ENCODE peak calls at places on chromosomes 12 and 14, in five cellular contexts. E, Q, C, T and R are unnamed samples.

GRCh38 chr14:54219281-54220121 is 177.3 kb upstream of the CDKN3 start:
- DNase-seq in E (no peak), Q (no peak), C (no peak), T (no peak), R (no peak)

GRCh38 chr14:52862652-52863338 is 71.4 kb upstream of the GNPNAT1 start:
- DNase-seq in E (peak; percentile 91), Q (no peak), C (no peak), T (peak; percentile 57), R (peak; percentile 60)

GRCh38 chr12:115433014-115433634 is 749.1 kb upstream of the TBX3 start:
- DNase-seq in E (no peak), Q (no peak), C (no peak), T (peak; percentile 14), R (no peak)

GRCh38 chr12:23083267-23083666 is 458.3 kb downstream of the ETNK1 start:
- DNase-seq in E (peak; percentile 27), Q (no peak), C (no peak), T (peak; percentile 95), R (peak; percentile 97)

GRCh38 chr12:54719691-54720090 is 71.5 kb upstream of the DCD start:
- DNase-seq in E (no peak), Q (no peak), C (no peak), T (no peak), R (no peak)

GRCh38 chr14:31128601-31129526 is 78.7 kb downstream of the HECTD1 start:
- DNase-seq in E (no peak), Q (no peak), C (no peak), T (no peak), R (no peak)

GRCh38 chr12:115988193-115988592 is 289.3 kb downstream of the MED13L start:
- DNase-seq in E (no peak), Q (no peak), C (no peak), T (no peak), R (no peak)

GRCh38 chr12:13293086-13293485 is 96.6 kb downstream of the EMP1 start:
- DNase-seq in E (no peak), Q (no peak), C (no peak), T (no peak), R (no peak)

GRCh38 chr14:92473947-92474535 is 39.5 kb upstream of the RIN3 start:
- DNase-seq in E (no peak), Q (no peak), C (no peak), T (peak; percentile 16), R (no peak)

GRCh38 chr14:90678846-90679362 is 137.3 kb downstream of the TTC7B start:
- DNase-seq in E (no peak), Q (no peak), C (no peak), T (peak; percentile 60), R (no peak)

GRCh38 chr14:74441113-74441512 is 15.1 kb upstream of the SYNDIG1L start:
- DNase-seq in E (no peak), Q (no peak), C (no peak), T (no peak), R (no peak)

GRCh38 chr14:74438351-74438915 is 12.4 kb upstream of the SYNDIG1L start:
- DNase-seq in E (peak; percentile 9), Q (no peak), C (no peak), T (no peak), R (no peak)

GRCh38 chr14:74444866-74445265 is 18.9 kb upstream of the SYNDIG1L start:
- DNase-seq in E (no peak), Q (no peak), C (no peak), T (peak; percentile 24), R (no peak)

GRCh38 chr14:74437654-74438053 is 11.6 kb upstream of the SYNDIG1L start:
- DNase-seq in E (no peak), Q (no peak), C (no peak), T (no peak), R (no peak)

DNA sequence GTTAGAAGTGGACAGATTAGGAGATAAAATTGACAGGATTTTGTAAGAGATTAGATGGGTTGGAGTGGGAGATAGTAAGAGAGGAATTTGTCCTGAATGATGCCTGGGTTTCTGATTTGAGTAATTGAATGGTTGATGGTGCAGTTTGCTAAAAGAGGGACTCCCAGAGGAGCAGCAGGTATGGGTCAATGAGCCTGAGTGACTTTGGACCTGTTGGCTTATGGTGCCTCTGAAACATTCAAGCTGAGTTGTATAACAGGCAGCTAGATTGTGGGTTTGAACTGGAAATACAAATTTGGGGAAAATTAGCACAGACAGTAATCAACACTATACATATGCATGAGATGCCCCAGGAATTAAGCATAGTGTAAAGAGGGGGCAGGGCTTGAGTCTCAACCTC is 16.7 kb upstream of the SYNDIG1L start:
- DNase-seq in E (no peak), Q (no peak), C (no peak), T (no peak), R (no peak)
- H3K4me3 ChIP-seq in E (no peak overlapping the region), Q (no peak overlapping the region), C (no peak overlapping the region), T (no peak overlapping the region), R (no peak overlapping the region)

DNA sequence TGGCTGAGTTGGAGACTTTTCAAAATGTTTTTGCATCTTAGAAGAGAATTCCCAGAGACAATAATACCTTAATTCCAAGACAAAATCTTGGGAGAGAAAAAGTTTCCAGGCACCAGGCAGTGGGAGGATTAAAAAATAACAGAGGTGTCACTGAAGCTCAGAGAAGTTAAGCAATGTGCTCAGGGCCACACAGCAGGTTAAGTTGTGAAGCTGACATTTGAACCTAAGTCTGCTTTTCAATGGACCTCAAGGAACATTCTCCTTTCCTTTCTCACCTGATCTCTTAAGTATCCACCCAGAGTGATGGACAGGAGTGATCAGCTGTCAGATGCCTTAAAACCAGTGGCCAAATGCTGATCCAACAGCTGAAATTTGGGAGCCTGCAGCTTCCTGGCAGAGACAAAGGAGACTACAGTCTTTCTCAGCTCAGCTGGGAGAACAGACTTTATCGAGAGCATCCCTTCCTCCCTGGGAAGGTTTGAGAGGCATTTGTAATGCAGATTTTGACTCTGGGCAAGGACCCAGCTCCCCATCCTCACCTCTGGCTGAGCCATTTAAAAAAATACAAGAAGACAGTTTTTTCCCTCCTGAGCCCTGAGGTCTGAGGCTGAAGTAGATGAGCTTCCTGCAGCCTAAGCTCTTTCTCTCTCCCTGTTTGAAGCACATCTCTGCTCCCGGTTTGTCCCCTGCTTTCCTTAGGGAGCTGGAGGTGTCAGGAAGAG is 174.9 kb upstream of the RPH3A start:
- DNase-seq in E (no peak), Q (no peak), C (no peak), T (no peak), R (no peak)
- H3K4me3 ChIP-seq in E (no peak overlapping the region), Q (no peak overlapping the region), C (no peak overlapping the region), T (no peak overlapping the region), R (no peak overlapping the region)

DNA sequence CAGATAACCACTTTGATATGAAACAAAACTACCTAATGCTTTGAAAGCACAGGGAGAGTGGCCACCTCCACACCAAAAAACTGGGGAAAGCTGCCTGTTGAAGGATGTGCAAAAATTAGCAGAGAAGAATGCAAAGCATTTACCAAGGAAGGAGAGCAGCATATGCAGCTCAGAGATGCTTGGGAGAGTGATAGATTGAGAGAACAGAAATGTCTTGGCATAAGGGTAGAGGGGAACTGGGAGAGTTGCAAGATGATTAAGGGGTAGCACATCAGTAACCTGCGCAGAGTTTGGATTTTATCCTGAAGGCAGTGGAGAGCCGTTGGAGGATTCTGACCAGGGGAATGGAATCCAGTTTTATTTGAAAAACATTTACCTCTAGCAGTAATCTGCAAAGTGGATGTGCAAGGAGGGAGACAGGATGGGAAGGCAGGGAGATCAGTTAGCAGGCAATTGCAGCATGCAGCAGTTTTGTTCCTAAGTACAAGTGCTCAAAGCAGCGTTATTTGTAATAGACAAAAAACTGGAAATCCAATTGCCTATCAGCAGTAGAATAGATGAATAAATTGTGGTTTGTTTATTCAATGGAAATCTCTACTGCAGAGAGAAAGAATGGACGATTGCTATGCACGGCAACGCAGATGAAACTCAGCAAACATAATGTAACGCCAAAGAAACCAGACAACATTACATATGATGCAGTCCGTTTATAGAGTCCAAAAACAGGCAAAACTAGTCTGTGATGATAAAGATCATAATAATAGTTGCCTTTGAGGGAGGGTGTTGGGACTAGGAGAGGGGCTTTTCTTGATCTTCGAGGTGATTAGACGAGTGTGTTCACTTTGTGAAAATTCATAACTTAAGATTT is 81.5 kb downstream of the BHLHE41 start:
- DNase-seq in E (no peak), Q (no peak), C (no peak), T (no peak), R (no peak)
- H3K4me3 ChIP-seq in E (no peak overlapping the region), Q (no peak overlapping the region), C (no peak overlapping the region), T (no peak overlapping the region), R (no peak overlapping the region)

DNA sequence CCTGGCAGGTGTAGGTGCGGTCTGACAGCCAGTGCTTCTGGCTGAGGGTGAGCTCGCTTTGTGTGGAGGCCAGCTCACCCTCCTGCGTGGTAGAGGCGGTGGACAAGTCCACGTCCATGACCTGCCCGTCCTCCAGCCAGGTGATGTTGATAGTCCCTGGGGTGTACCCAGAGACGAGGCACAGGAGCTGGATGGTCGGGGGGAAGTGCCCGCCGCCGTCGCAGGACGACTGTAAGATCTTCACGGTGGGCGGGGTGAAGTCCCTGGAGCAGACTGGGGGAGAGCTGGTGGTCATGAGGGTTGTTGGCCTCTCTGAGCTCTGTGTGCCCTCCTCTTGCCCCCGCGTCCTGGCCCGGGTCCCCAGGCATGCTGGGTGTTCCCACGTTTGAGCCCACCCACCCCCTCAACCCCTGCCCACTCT is 74.6 kb downstream of the TMEM121 start:
- DNase-seq in E (no peak), Q (no peak), C (no peak), T (no peak), R (no peak)
- H3K4me3 ChIP-seq in E (no peak overlapping the region), Q (no peak overlapping the region), C (no peak overlapping the region), T (no peak overlapping the region), R (no peak overlapping the region)

GRCh38 chr12:91538418-91538817 is 355.8 kb upstream of the DCN start:
- DNase-seq in E (no peak), Q (no peak), C (no peak), T (no peak), R (no peak)
- H3K4me3 ChIP-seq in E (no peak overlapping the region), Q (no peak overlapping the region), C (no peak overlapping the region), T (no peak overlapping the region), R (no peak overlapping the region)

GRCh38 chr12:71440393-71441349 is 1.1 kb downstream of the LGR5 start:
- DNase-seq in E (peak; percentile 8), Q (no peak), C (peak; percentile 53), T (peak; percentile 2), R (no peak)

GRCh38 chr12:71439362-71439612 is 311 bp upstream of the LGR5 start:
- DNase-seq in E (no peak), Q (no peak), C (no peak), T (no peak), R (no peak)

GRCh38 chr12:71441350-71441748 is 1.8 kb downstream of the LGR5 start:
- DNase-seq in E (no peak), Q (no peak), C (no peak), T (no peak), R (no peak)

GRCh38 chr12:71438670-71439361 is 782 bp upstream of the LGR5 start:
- DNase-seq in E (peak; percentile 17), Q (no peak), C (no peak), T (peak; percentile 8), R (peak; percentile 33)

GRCh38 chr12:71439613-71440392 is at the start of gene LGR5:
- DNase-seq in E (peak; percentile 25), Q (no peak), C (peak; percentile 65), T (peak; percentile 21), R (no peak)
- H3K4me3 ChIP-seq in E (peak within 1 kb of the TSS; percentile 40), Q (peak within 1 kb of the TSS; percentile 8), C (peak within 1 kb of the TSS; percentile 56), T (no peak within 1 kb of the TSS), R (peak within 1 kb of the TSS; percentile 57)